ENCODE peak calls at places on chromosomes 13 and 19, in seven cellular contexts. R is left ventricle myocardium inferior, H is psoas muscle, J is GM13977, D is omental fat pad, E is body of pancreas, A is breast epithelium. S is an unnamed sample.
A peak's percentile ranks its signal among the peaks of the same experiment; 100 is the strongest.

GRCh38 chr19:45870798-45871197 is 6.7 kb downstream of the FOXA3 start:
- DNase-seq in R (no peak), H (no peak), J (no peak), D (no peak), E (no peak), A (no peak), S (no peak)

GRCh38 chr13:33642374-33643065 is 175.4 kb upstream of the RFC3 start:
- DNase-seq in R (peak; percentile 39), H (peak; percentile 75), J (no peak), D (no peak), E (peak; percentile 71), A (no peak), S (no peak)

GRCh38 chr13:98439896-98440295 is 137.0 kb downstream of the STK24 start:
- DNase-seq in R (no peak), H (no peak), J (no peak), D (no peak), E (no peak), A (no peak), S (no peak)

GRCh38 chr19:58563034-58563573 is 4.7 kb upstream of the UBE2M start:
- DNase-seq in R (peak; percentile 23), H (peak; percentile 75), J (peak; percentile 70), D (no peak), E (peak; percentile 38), A (no peak), S (no peak)

GRCh38 chr19:54297759-54298305 is 15.1 kb downstream of the LILRA5 start:
- DNase-seq in R (no peak), H (no peak), J (peak; percentile 52), D (no peak), E (no peak), A (peak; percentile 25), S (no peak)

GRCh38 chr19:46384396-46384795 is 29.0 kb downstream of the CCDC8 start:
- DNase-seq in R (peak; percentile 46), H (no peak), J (no peak), D (no peak), E (no peak), A (no peak), S (no peak)

GRCh38 chr13:74529968-74530367 is 395.8 kb upstream of the KLF12 start:
- DNase-seq in R (no peak), H (no peak), J (no peak), D (no peak), E (no peak), A (no peak), S (no peak)

GRCh38 chr13:43864921-43865320 is 14.6 kb downstream of the CCDC122 start:
- DNase-seq in R (no peak), H (no peak), J (no peak), D (no peak), E (no peak), A (no peak), S (no peak)

GRCh38 chr19:7226749-7227148 is 67.5 kb downstream of the INSR start:
- DNase-seq in R (no peak), H (no peak), J (no peak), D (no peak), E (no peak), A (no peak), S (no peak)

GRCh38 chr13:40982772-40983171 is 36.3 kb downstream of the ELF1 start:
- DNase-seq in R (no peak), H (no peak), J (peak; percentile 60), D (no peak), E (peak; percentile 67), A (no peak), S (no peak)

GRCh38 chr13:67303661-67304333 is 73.7 kb upstream of the PCDH9 start:
- DNase-seq in R (no peak), H (no peak), J (no peak), D (no peak), E (no peak), A (no peak), S (no peak)

GRCh38 chr13:37058801-37059135 is 720 bp downstream of the SUPT20H start:
- DNase-seq in R (no peak), H (no peak), J (no peak), D (no peak), E (no peak), A (no peak), S (no peak)

GRCh38 chr13:19567820-19568534 is 6.6 kb upstream of the TPTE2 start:
- DNase-seq in R (no peak), H (no peak), J (peak; percentile 53), D (no peak), E (no peak), A (no peak), S (no peak)

GRCh38 chr19:14150041-14150769 is 13.8 kb upstream of the ASF1B start:
- DNase-seq in R (no peak), H (no peak), J (no peak), D (no peak), E (no peak), A (no peak), S (no peak)

GRCh38 chr19:57282011-57282636 is 1.8 kb downstream of the ZNF460 start:
- DNase-seq in R (no peak), H (no peak), J (peak; percentile 40), D (no peak), E (no peak), A (no peak), S (no peak)

GRCh38 chr13:73428137-73428536 is 369.3 kb downstream of the KLF5 start:
- DNase-seq in R (no peak), H (no peak), J (no peak), D (no peak), E (no peak), A (no peak), S (no peak)

DNA sequence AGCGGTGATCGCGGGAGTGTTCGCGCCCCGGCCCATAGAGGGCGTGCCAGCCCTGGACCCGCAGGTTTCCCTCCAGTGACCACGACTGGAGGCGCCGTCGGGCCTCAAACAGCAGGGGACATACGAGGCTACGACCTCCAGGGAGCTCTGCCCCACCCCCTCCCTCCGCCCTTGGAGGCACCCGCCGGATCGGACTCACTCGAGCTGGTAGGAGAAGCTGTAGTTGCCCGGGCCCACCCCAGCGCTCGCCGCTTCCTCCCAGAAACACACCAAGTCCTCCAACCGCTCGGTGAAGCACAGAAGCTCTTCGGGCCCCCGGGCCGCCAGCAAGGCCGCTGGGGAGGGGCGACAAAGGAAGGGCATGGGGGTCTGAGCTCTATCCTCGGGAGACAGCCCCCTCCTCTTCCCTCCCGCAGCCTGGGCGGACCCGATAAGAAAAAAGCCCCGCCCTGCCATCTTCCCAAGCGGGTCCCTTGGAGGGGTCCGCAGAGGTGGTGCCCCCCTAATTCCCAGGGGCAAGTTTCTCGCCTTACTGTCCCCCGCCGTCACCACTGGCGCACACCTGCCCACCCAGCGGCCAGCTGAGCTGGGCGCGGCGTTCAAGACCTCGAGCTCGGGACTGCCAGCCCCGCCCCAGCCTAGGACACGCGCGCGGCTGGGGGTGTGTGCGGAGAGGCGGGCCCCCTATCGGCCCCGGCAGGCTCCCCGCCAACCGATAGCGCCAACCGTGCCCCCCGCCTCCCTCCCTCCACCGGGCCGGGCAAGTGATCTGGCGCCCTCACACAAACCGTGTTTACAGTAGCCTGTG is 1.0 kb downstream of the EPOR start:
- DNase-seq in R (peak; percentile 60), H (peak; percentile 71), J (peak; percentile 68), D (no peak), E (peak; percentile 58), A (no peak), S (peak; percentile 44)
- TF ChIP-seq CTCF in R (peak; percentile 65), H (peak; percentile 57), J (peak; percentile 83), D (no peak), E (peak; percentile 38), A (peak; percentile 53), S (peak; percentile 70)

GRCh38 chr13:108349269-108349668 is 79.8 kb downstream of the TNFSF13B start:
- DNase-seq in R (no peak), H (no peak), J (no peak), D (no peak), E (no peak), A (no peak), S (no peak)

GRCh38 chr13:108346376-108346775 is 76.9 kb downstream of the TNFSF13B start:
- DNase-seq in R (no peak), H (no peak), J (no peak), D (no peak), E (no peak), A (no peak), S (no peak)

GRCh38 chr13:108342369-108343289 is 73.1 kb downstream of the TNFSF13B start:
- DNase-seq in R (no peak), H (no peak), J (peak; percentile 9), D (no peak), E (no peak), A (no peak), S (no peak)

GRCh38 chr13:108345016-108345415 is 75.5 kb downstream of the TNFSF13B start:
- DNase-seq in R (no peak), H (no peak), J (no peak), D (no peak), E (no peak), A (no peak), S (no peak)
- TF ChIP-seq CTCF in R (no peak), H (no peak), J (no peak), D (no peak), E (no peak), A (no peak), S (no peak)

GRCh38 chr13:32092471-32092870 is 60.9 kb downstream of the FRY start:
- DNase-seq in R (no peak), H (no peak), J (no peak), D (no peak), E (no peak), A (no peak), S (no peak)

DNA sequence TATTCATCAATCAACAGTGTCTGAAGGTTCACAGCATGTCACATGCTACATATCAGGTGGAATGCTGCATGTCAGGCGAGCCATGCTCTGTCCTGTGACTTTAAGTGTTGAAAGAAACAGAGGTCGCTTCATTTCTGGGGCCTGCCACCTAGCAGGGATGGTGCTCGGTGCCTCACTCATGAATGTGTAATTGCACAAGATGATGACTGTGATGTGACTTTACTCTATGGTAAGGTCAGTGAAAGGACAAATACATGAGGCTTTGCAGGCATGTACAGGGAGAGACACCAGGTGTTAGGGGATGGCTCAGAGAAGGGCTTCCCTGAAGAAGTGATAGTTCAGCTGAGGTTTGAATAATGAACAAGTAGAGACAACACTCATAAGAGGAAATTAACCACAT is 66.7 kb downstream of the FRY start:
- DNase-seq in R (no peak), H (no peak), J (no peak), D (no peak), E (no peak), A (no peak), S (no peak)
- TF ChIP-seq CTCF in R (no peak), H (no peak), J (no peak), D (no peak), E (no peak), A (no peak), S (no peak)

DNA sequence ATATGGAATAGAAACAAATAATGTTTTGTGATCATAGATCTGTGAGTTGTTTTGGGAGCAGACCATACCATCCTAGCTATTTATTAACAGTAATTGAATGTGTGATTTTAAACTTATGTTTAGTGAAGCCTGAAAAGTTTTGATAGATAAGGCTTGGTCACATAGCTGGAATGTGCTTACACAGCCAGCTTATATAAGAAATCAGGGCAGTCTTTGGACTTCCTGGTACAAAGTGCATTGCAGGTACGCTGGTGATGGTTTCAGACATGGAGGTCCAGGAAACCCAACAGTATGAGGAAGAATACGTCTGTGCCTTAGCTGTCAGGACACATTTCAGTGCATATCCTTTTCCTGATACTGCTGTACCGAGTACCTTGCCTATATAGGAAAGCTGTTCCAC is 2316.2 kb upstream of the PCDH20 start:
- DNase-seq in R (no peak), H (no peak), J (no peak), D (no peak), E (peak; percentile 18), A (no peak), S (no peak)
- TF ChIP-seq CTCF in R (no peak), H (no peak), J (no peak), D (no peak), E (no peak), A (no peak), S (no peak)

GRCh38 chr13:59367467-59367866 is 796.3 kb downstream of the DIAPH3 start:
- DNase-seq in R (no peak), H (no peak), J (no peak), D (no peak), E (no peak), A (no peak), S (no peak)
- TF ChIP-seq CTCF in R (no peak), H (no peak), J (no peak), D (no peak), E (no peak), A (no peak), S (no peak)